ENCODE peak calls at places on chromosomes 7 and 10, in five cellular contexts. I is ACHN, D is fibroblast of the conjunctiva, K is left lung, Q is HuH-7.5. L is an unnamed sample.

GRCh38 chr7:39035156-39035555 is 57.4 kb downstream of the POU6F2 start:
- DNase-seq in I (no peak), D (no peak), K (no peak), Q (no peak), L (no peak)

GRCh38 chr10:63522129-63522687 is 1.0 kb downstream of the REEP3 start:
- DNase-seq in I (peak), D (no peak), K (no peak), Q (no peak), L (peak)

GRCh38 chr10:129968937-129969527 is 5.0 kb upstream of the EBF3 start:
- DNase-seq in I (peak), D (no peak), K (no peak), Q (no peak), L (no peak)

GRCh38 chr7:66355762-66356161 is 150.6 kb downstream of the TPST1 start:
- DNase-seq in I (no peak), D (no peak), K (no peak), Q (no peak), L (no peak)

GRCh38 chr7:24980695-24981543 is 941 bp upstream of the OSBPL3 start:
- DNase-seq in I (peak), D (no peak), K (peak), Q (peak), L (peak)

GRCh38 chr10:77843264-77843663 is 83.3 kb downstream of the DLG5 start:
- DNase-seq in I (no peak), D (no peak), K (no peak), Q (no peak), L (no peak)

GRCh38 chr10:117541909-117542705 is 439 bp upstream of the EMX2 start:
- DNase-seq in I (peak), D (peak), K (no peak), Q (no peak), L (no peak)

GRCh38 chr10:29257106-29257783 is 31.6 kb upstream of the LYZL1 start:
- DNase-seq in I (no peak), D (peak), K (no peak), Q (no peak), L (no peak)

GRCh38 chr7:20241491-20242261 is 24.5 kb upstream of the MACC1 start:
- DNase-seq in I (peak), D (no peak), K (no peak), Q (no peak), L (no peak)

GRCh38 chr10:124196659-124197058 is 103.3 kb upstream of the CHST15 start:
- DNase-seq in I (peak), D (no peak), K (no peak), Q (no peak), L (no peak)

GRCh38 chr7:1611708-1612241 is 41.9 kb upstream of the PSMG3 start:
- DNase-seq in I (peak), D (peak), K (peak), Q (no peak), L (peak)

GRCh38 chr10:86365346-86366032 is 1.1 kb downstream of the GRID1 start:
- DNase-seq in I (no peak), D (no peak), K (no peak), Q (no peak), L (no peak)

GRCh38 chr7:47331179-47331565 is 250.7 kb downstream of the TNS3 start:
- DNase-seq in I (no peak), D (no peak), K (no peak), Q (no peak), L (no peak)

GRCh38 chr7:126450269-126450671 is 802.5 kb downstream of the GRM8 start:
- DNase-seq in I (no peak), D (no peak), K (no peak), Q (no peak), L (no peak)

GRCh38 chr7:36391436-36392198 is 2.0 kb downstream of the ANLN start:
- DNase-seq in I (peak), D (no peak), K (no peak), Q (no peak), L (no peak)

GRCh38 chr7:47556511-47557180 is 25.3 kb downstream of the TNS3 start:
- DNase-seq in I (no peak), D (no peak), K (peak), Q (no peak), L (no peak)

GRCh38 chr10:68348265-68348741 is 15.6 kb upstream of the PBLD start:
- DNase-seq in I (peak), D (peak), K (no peak), Q (no peak), L (peak)

GRCh38 chr10:73647211-73647874 is 6.1 kb upstream of the MYOZ1 start:
- DNase-seq in I (peak), D (peak), K (peak), Q (peak), L (peak)

GRCh38 chr7:154910977-154911376 is 91.9 kb downstream of the PAXIP1 start:
- DNase-seq in I (no peak), D (no peak), K (no peak), Q (no peak), L (no peak)

L was measured in pons.